ENCODE peak calls at places on chromosome 2, in ten cellular contexts. Q is endothelial cell; B is neural crest cell; C is fibroblast of mammary gland; L is WTC11; E is CD4-positive, alpha-beta T cell; M is HFFc6; X is stomach; I is GM06990; Z is BE2C. H is an unnamed sample.

GRCh38 chr2:72995420-72996151 is 75.9 kb downstream of the SFXN5 start:
- DNase-seq in Q (no peak), B (no peak), C (no peak), L (no peak), E (no peak), M (no peak), X (peak), I (no peak), Z (no peak), H (no peak)

GRCh38 chr2:20596973-20597867 is 53.7 kb downstream of the HS1BP3 start:
- DNase-seq in Q (no peak), B (no peak), C (peak), L (peak), E (no peak), M (no peak), X (peak), I (no peak), Z (no peak), H (peak)

GRCh38 chr2:186853871-186854435 is 5.0 kb upstream of the ZSWIM2 start:
- DNase-seq in Q (no peak), B (no peak), C (peak), L (no peak), E (no peak), M (no peak), X (no peak), I (no peak), Z (no peak), H (no peak)

GRCh38 chr2:50694798-50695197 is 337.1 kb downstream of the NRXN1 start:
- DNase-seq in Q (no peak), B (no peak), C (no peak), L (no peak), E (no peak), M (no peak), X (no peak), I (no peak), Z (no peak), H (no peak)

GRCh38 chr2:149719695-149720094 is 132.1 kb upstream of the MMADHC start:
- DNase-seq in Q (no peak), B (no peak), C (no peak), L (no peak), E (no peak), M (no peak), X (no peak), I (no peak), Z (no peak), H (no peak)

GRCh38 chr2:219452361-219453317 is 18.0 kb downstream of the SPEG start:
- DNase-seq in Q (no peak), B (no peak), C (peak), L (peak), E (no peak), M (peak), X (no peak), I (no peak), Z (peak), H (no peak)

GRCh38 chr2:52365946-52366345 is 1334.0 kb upstream of the NRXN1 start:
- DNase-seq in Q (no peak), B (no peak), C (no peak), L (no peak), E (no peak), M (no peak), X (no peak), I (no peak), Z (no peak), H (no peak)

GRCh38 chr2:75896779-75897366 is 186.2 kb upstream of the GCFC2 start:
- DNase-seq in Q (peak), B (peak), C (peak), L (peak), E (no peak), M (no peak), X (peak), I (no peak), Z (peak), H (peak)

GRCh38 chr2:238947243-238947760 is 99.4 kb downstream of the TWIST2 start:
- DNase-seq in Q (peak), B (no peak), C (no peak), L (no peak), E (no peak), M (no peak), X (peak), I (no peak), Z (no peak), H (no peak)

GRCh38 chr2:121689356-121689755 is 40.1 kb upstream of the CLASP1 start:
- DNase-seq in Q (peak), B (peak), C (peak), L (no peak), E (no peak), M (peak), X (peak), I (no peak), Z (peak), H (peak)

GRCh38 chr2:97911210-97911921 is 84.4 kb downstream of the TMEM131 start:
- DNase-seq in Q (no peak), B (no peak), C (peak), L (no peak), E (no peak), M (peak), X (no peak), I (peak), Z (no peak), H (no peak)

GRCh38 chr2:130186391-130186790 is 4.3 kb downstream of the MZT2B start:
- DNase-seq in Q (no peak), B (no peak), C (no peak), L (no peak), E (no peak), M (no peak), X (no peak), I (no peak), Z (no peak), H (no peak)

GRCh38 chr2:14445670-14446069 is 186.8 kb upstream of the LRATD1 start:
- DNase-seq in Q (no peak), B (no peak), C (no peak), L (no peak), E (no peak), M (no peak), X (no peak), I (no peak), Z (no peak), H (no peak)

GRCh38 chr2:224847961-224848850 is 132.0 kb upstream of the CCDC195 start:
- DNase-seq in Q (no peak), B (no peak), C (peak), L (no peak), E (no peak), M (peak), X (no peak), I (no peak), Z (peak), H (no peak)

GRCh38 chr2:234961784-234962183 is 10.0 kb downstream of the SH3BP4 start:
- DNase-seq in Q (no peak), B (no peak), C (no peak), L (peak), E (no peak), M (no peak), X (no peak), I (no peak), Z (no peak), H (no peak)

GRCh38 chr2:49306925-49307324 is 152.6 kb upstream of the FSHR start:
- DNase-seq in Q (no peak), B (no peak), C (peak), L (no peak), E (no peak), M (no peak), X (no peak), I (no peak), Z (no peak), H (no peak)

GRCh38 chr2:69779258-69779989 is 37.5 kb downstream of the ANXA4 start:
- DNase-seq in Q (no peak), B (no peak), C (peak), L (no peak), E (no peak), M (peak), X (no peak), I (no peak), Z (no peak), H (no peak)

GRCh38 chr2:133885847-133886246 is 317.6 kb upstream of the NCKAP5 start:
- DNase-seq in Q (no peak), B (no peak), C (no peak), L (no peak), E (no peak), M (peak), X (peak), I (no peak), Z (no peak), H (no peak)

GRCh38 chr2:154259030-154259429 is 387.3 kb downstream of the GALNT13 start:
- DNase-seq in Q (no peak), B (no peak), C (no peak), L (no peak), E (no peak), M (no peak), X (no peak), I (no peak), Z (no peak), H (no peak)

GRCh38 chr2:73018188-73018825 is 53.2 kb downstream of the SFXN5 start:
- DNase-seq in Q (no peak), B (no peak), C (no peak), L (no peak), E (no peak), M (no peak), X (no peak), I (no peak), Z (no peak), H (no peak)

GRCh38 chr2:238095143-238095542 is 5.0 kb upstream of the ESPNL start:
- DNase-seq in Q (no peak), B (no peak), C (no peak), L (no peak), E (no peak), M (no peak), X (no peak), I (no peak), Z (no peak), H (no peak)

DNA sequence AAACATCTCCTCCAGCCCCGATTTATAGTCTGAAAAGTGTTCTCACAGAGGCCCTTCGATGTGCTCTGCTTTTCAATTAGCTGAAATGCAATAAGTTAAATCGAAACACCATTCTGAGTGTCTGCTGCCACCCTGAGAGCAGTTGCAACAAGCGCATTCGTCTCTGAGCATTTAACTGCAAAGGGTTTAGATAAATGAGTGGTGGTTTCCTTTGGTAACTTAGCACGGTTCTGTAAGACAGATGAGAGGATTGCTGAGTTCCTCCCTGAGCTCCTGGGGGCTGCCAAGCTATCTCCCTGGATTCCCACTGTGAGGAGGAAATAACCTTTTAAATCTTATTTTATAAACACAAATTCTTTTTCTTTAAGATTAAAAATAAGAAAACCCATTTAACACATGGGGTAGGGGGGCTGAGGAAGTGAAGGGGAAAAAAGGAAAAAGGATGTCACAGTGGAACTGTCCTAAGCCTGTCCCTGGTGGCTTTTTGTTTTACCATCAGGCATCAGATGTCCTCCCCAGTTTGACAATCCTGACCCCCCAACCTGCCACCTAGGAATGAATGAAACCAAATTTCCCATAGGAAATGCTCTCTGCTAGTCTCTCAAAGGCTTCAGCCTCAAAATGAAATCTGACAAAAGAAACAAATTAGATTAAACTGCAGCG is 56.4 kb upstream of the CREB1 start:
- DNase-seq in Q (peak), B (peak), C (peak), L (peak), E (peak), M (peak), X (peak), I (peak), Z (peak), H (peak)
- TF ChIP-seq CTCF in Q (no peak), B (peak), C (peak), L (no peak), E (peak), M (peak), X (peak), I (peak), Z (peak), H (no peak)

GRCh38 chr2:15577071-15577706 is 14.5 kb upstream of the DDX1 start:
- DNase-seq in Q (peak), B (peak), C (peak), L (peak), E (peak), M (peak), X (peak), I (peak), Z (peak), H (peak)
- TF ChIP-seq CTCF in Q (peak), B (peak), C (peak), L (peak), E (peak), M (peak), X (peak), I (peak), Z (peak), H (peak)

GRCh38 chr2:27857417-27858172 is 32.6 kb downstream of the RBKS start:
- DNase-seq in Q (no peak), B (no peak), C (peak), L (no peak), E (no peak), M (peak), X (no peak), I (no peak), Z (no peak), H (no peak)
- TF ChIP-seq CTCF in Q (no peak), B (no peak), C (no peak), L (no peak), E (no peak), M (no peak), X (no peak), I (no peak), Z (no peak), H (no peak)

GRCh38 chr2:63301481-63301880 is 250.9 kb downstream of the OTX1 start:
- DNase-seq in Q (no peak), B (peak), C (peak), L (no peak), E (no peak), M (no peak), X (no peak), I (no peak), Z (no peak), H (no peak)

DNA sequence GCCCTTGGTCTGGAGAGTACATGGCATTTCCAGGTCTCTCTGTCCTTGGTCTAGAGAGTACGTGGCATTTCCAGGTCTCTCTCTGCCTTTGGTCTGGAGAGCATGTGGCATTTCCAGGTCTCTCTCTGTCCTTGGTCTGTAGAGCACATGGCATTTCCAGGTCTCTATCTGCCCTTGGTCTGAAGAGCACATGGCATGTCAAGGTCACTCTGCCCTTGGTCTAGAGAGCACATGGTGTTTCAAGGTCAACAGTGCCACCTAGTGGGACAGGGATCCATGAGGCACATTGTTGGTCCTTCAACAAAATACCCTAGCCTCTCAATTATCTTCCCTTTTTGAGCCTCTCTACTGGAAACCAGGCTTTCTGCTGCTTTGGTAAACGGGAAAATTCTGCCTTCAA is 250.2 kb downstream of the OTX1 start:
- DNase-seq in Q (no peak), B (no peak), C (peak), L (no peak), E (no peak), M (no peak), X (no peak), I (no peak), Z (no peak), H (no peak)
- TF ChIP-seq CTCF in Q (no peak), B (no peak), C (peak), L (peak), E (no peak), M (peak), X (no peak), I (no peak), Z (no peak), H (no peak)

H was measured in glutamatergic neuron.